ENCODE peak calls at places on chromosomes 12 and 14, in five cellular contexts. L is WTC11, J is HepG2, G is K562, N is GM12878. X is an unnamed sample.

GRCh38 chr12:121963341-121964018 is 45.1 kb downstream of the CFAP251 start:
- DNase-seq in N (no peak), J (no peak), G (no peak), L (no peak), X (no peak)

GRCh38 chr14:95733212-95733611 is 19.3 kb upstream of the TCL1A start:
- DNase-seq in J (no peak), N (no peak), L (no peak), G (no peak), X (no peak)

GRCh38 chr12:52720487-52720886 is 17.2 kb upstream of the KRT77 start:
- DNase-seq in J (no peak), N (no peak), L (no peak), G (no peak), X (peak)

GRCh38 chr12:130873106-130873795 is 1.4 kb downstream of the RAN start:
- DNase-seq in J (no peak), G (no peak), L (no peak), N (no peak), X (no peak)

GRCh38 chr12:20946732-20947131 is 136.2 kb downstream of the SLCO1B3 start:
- DNase-seq in J (peak), N (no peak), L (peak), G (peak), X (no peak)

GRCh38 chr14:86221755-86222154 is 691.8 kb downstream of the FLRT2 start:
- DNase-seq in J (no peak), N (no peak), G (no peak), L (no peak), X (no peak)

GRCh38 chr12:108508243-108508642 is 6.8 kb upstream of the FICD start:
- DNase-seq in G (no peak), N (no peak), L (no peak), J (no peak), X (no peak)

GRCh38 chr14:22099942-22100763 is 426.5 kb upstream of the OR4E1 start:
- DNase-seq in N (no peak), L (peak), J (peak), G (peak), X (peak)

GRCh38 chr14:20472566-20473206 is 3.5 kb downstream of the PNP start:
- DNase-seq in G (no peak), L (no peak), J (no peak), N (no peak), X (no peak)

GRCh38 chr14:51547260-51547659 is 104.5 kb upstream of the FRMD6 start:
- DNase-seq in N (no peak), L (no peak), G (no peak), J (no peak), X (peak)

GRCh38 chr14:103500148-103500990 is 22.3 kb downstream of the CKB start:
- DNase-seq in N (no peak), G (peak), L (peak), J (peak), X (peak)

GRCh38 chr14:61866932-61867920 is 105.0 kb downstream of the SNAPC1 start:
- DNase-seq in N (peak), J (no peak), L (no peak), G (no peak), X (no peak)

GRCh38 chr12:58310828-58311273 is 369.5 kb downstream of the ATP23 start:
- DNase-seq in L (no peak), J (peak), N (no peak), G (no peak), X (peak)

GRCh38 chr12:39095636-39096330 is 190.4 kb upstream of the CPNE8 start:
- DNase-seq in L (no peak), G (no peak), J (no peak), N (no peak), X (no peak)

GRCh38 chr12:1581973-1582708 is 12.2 kb downstream of the FBXL14 start:
- DNase-seq in N (no peak), G (no peak), L (no peak), J (no peak), X (no peak)

GRCh38 chr14:46322076-46322475 is 329.5 kb downstream of the RPL10L start:
- DNase-seq in N (no peak), L (no peak), G (no peak), J (no peak), X (no peak)

GRCh38 chr12:1473418-1473817 is 121.0 kb downstream of the FBXL14 start:
- DNase-seq in N (no peak), G (no peak), J (no peak), L (no peak), X (no peak)

GRCh38 chr12:56676851-56677601 is 11.1 kb downstream of the PTGES3 start:
- DNase-seq in N (no peak), G (no peak), J (no peak), L (no peak), X (no peak)

GRCh38 chr12:67208326-67209067 is 60.7 kb upstream of the CAND1 start:
- DNase-seq in N (no peak), L (no peak), G (no peak), J (no peak), X (no peak)

GRCh38 chr12:112107728-112108447 is 695 bp downstream of the NAA25 start:
- DNase-seq in G (peak), L (peak), J (no peak), N (no peak), X (peak)

GRCh38 chr12:16564675-16565074 is 41.3 kb downstream of the LMO3 start:
- DNase-seq in G (no peak), J (no peak), L (no peak), N (no peak), X (no peak)

GRCh38 chr12:18955594-18955993 is 173.9 kb upstream of the PLEKHA5 start:
- DNase-seq in N (no peak), G (no peak), J (no peak), L (no peak), X (no peak)

GRCh38 chr14:74492413-74493342 is at the start of gene NPC2:
- DNase-seq in N (no peak), L (no peak), G (peak), J (no peak), X (no peak)

GRCh38 chr14:33954016-33954598 is 3.2 kb upstream of the EGLN3 start:
- DNase-seq in G (no peak), N (no peak), J (no peak), L (no peak), X (no peak)

GRCh38 chr12:97306121-97306520 is 156.5 kb upstream of the RMST start:
- DNase-seq in L (no peak), N (peak), G (no peak), J (no peak), X (no peak)

GRCh38 chr12:79121486-79121885 is 256.9 kb downstream of the SYT1 start:
- DNase-seq in N (no peak), G (no peak), J (no peak), L (peak), X (peak)

DNA sequence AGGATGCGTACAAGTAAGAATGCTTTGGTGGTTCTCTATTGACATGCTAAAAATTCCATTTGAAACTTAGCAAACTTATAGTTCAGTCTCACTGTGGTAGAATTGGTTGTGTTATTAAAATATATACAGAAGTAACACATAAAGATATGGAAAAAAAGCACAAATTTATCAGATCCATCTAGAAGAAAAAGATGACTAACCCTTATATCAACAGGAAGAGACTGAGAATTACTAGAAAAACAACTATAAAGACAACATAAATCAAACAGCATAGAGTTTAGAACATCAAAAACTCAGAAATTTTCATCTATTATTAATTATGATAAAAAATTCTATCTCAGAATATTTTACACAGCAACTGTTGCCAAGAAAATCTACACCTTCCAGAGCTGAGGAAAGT is 491.0 kb downstream of the ETNK1 start:
- DNase-seq in J (no peak), L (no peak), N (no peak), G (no peak), X (no peak)
- TF ChIP-seq ESRRA in J (no peak), L (no peak), N (no peak), G (no peak), X (no peak)

GRCh38 chr12:128318946-128319345 is 52.0 kb downstream of the TMEM132C start:
- DNase-seq in N (no peak), G (no peak), L (no peak), J (no peak), X (no peak)
- TF ChIP-seq ESRRA in N (no peak), G (no peak), L (no peak), J (no peak), X (no peak)

GRCh38 chr14:94691658-94692029 is 78.3 kb downstream of the GSC start:
- DNase-seq in N (no peak), L (no peak), G (no peak), J (no peak), X (no peak)

GRCh38 chr14:94689218-94689984 is 77.2 kb downstream of the SERPINA3 start:
- DNase-seq in G (peak), L (peak), N (no peak), J (no peak), X (peak)

GRCh38 chr14:94690486-94690885 is 78.3 kb downstream of the SERPINA3 start:
- DNase-seq in N (no peak), J (no peak), G (no peak), L (no peak), X (no peak)

GRCh38 chr14:94689985-94690400 is 77.8 kb downstream of the SERPINA3 start:
- DNase-seq in J (no peak), N (no peak), L (no peak), G (no peak), X (no peak)

DNA sequence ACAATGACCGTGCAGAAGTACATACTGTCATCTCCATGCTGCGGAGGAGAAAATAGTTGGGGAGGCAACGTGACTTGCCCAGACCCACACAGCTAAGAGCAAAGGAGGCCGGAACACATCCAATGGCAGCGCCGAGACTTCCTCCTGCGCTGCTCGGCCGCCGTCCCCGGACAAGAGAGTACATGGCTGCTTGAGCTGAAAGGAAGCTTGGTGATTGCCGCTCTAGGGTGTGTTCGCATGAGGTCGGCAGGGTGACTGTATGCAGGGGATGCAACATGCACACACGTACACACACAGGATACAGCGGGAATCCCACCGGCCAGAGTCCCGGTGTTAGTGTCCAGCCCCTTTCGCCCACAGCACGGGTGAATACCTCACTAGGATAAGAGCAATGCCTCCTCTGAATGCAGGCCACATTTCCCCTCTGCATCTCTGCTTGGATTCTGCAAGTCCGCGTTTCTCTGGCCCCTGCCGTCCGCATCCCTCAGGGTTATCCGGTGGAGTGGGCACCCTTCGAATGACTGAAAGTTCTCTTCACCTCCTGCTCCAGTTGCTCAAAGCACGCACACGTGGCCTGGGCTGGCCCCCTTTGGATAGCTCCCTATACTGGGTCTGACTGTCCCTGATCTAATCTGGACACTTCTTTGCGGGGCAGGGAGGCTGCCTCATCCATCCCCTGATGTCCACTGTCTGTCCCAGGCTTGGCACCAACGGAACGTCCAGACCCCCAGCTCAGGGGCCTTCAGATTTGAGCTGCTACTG is 78.8 kb downstream of the GSC start:
- DNase-seq in L (no peak), N (no peak), J (no peak), G (no peak), X (no peak)
- TF ChIP-seq ESRRA in L (no peak), N (no peak), J (no peak), G (no peak), X (no peak)

GRCh38 chr14:50109342-50109741 is 7.0 kb downstream of the VCPKMT start:
- DNase-seq in G (no peak), J (peak), N (no peak), L (no peak), X (peak)
- TF ChIP-seq ESRRA in G (no peak), J (no peak), N (no peak), L (no peak), X (no peak)

DNA sequence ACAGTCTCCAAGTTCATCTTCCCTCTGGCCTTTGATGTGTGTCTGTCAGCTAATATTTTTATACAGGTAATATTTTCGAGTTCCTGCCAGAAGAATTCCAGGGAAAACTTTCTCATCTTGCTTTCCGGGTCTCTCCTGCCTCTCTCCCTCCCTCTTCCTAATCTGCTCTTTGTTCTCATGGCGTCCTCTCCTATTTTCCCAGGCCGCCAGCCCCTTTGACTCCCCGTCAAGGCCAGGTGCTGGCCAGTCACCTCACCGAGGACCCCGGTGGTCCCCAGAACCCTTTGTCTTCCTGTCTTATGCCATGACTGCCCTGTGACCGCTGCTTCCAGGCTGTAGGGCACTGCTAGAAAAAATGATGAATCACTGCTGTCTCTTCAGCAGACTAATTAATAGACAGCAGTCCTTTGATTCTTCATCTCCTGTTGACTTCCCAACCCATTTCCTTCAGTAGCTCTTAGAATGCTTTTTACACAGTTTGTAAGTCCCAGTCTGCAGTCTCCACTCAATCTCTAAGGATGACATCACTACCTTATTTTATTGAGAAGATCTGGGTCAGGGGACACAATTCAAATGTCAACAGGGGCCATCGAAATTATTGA is 40.7 kb downstream of the PPFIBP1 start:
- DNase-seq in J (no peak), N (no peak), G (no peak), L (no peak), X (peak)
- TF ChIP-seq ESRRA in J (no peak), N (no peak), G (no peak), L (no peak), X (no peak)

GRCh38 chr12:124002654-124003053 is 29.6 kb downstream of the ZNF664 start:
- DNase-seq in J (no peak), L (no peak), N (no peak), G (no peak), X (no peak)

GRCh38 chr12:124000111-124000510 is 27.1 kb downstream of the ZNF664 start:
- DNase-seq in L (no peak), N (no peak), G (no peak), J (no peak), X (no peak)

GRCh38 chr12:124001343-124001742 is 28.3 kb downstream of the ZNF664 start:
- DNase-seq in L (no peak), G (no peak), N (no peak), J (no peak), X (no peak)

GRCh38 chr12:124004233-124004875 is 31.3 kb downstream of the ZNF664 start:
- DNase-seq in N (no peak), L (no peak), G (no peak), J (no peak), X (no peak)

GRCh38 chr12:124002021-124002640 is 29.1 kb downstream of the ZNF664 start:
- DNase-seq in L (no peak), G (no peak), N (no peak), J (no peak), X (no peak)
- TF ChIP-seq ESRRA in L (no peak), G (no peak), N (no peak), J (no peak), X (no peak)

DNA sequence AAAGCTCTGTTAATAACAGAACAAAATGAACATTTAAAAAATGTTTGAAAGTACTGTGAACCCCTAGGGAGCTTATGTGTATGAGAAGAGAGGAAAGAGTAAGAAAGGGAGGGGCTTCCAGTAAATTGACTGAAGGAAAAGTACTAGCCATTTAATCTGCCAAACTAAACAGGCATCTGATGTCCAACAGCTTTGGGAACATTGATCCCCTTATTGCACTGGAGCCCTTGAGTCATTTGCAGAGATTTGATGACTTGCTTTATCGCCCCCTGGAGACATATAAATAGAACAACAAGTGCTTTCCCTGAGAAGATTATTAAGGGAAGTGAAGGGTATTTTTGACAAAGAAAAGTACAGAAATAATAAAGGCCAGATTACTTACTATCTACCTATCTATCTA is 319.3 kb upstream of the NOVA1 start:
- DNase-seq in J (peak), N (no peak), L (no peak), G (peak), X (peak)
- TF ChIP-seq ESRRA in J (no peak), N (no peak), L (no peak), G (no peak), X (no peak)

X was measured in A549.